ENCODE peak calls at places on chromosomes 5 and 9, in eight cellular contexts. D, M, J, W, H, K, S and R are unnamed samples.
A peak's percentile ranks its signal among the peaks of the same experiment; 100 is the strongest.

GRCh38 chr5:127968998-127969397 is 114.6 kb upstream of the SLC12A2 start:
- DNase-seq in D (no peak), M (no peak), J (no peak), W (no peak), H (no peak), K (no peak), S (no peak), R (no peak)

GRCh38 chr9:107176701-107177100 is 106.4 kb upstream of the RAD23B start:
- DNase-seq in D (peak; percentile 20), M (no peak), J (peak; percentile 28), W (no peak), H (no peak), K (no peak), S (no peak), R (no peak)

GRCh38 chr9:36725777-36726356 is 153.2 kb downstream of the MELK start:
- DNase-seq in D (no peak), M (no peak), J (no peak), W (no peak), H (no peak), K (no peak), S (no peak), R (no peak)

GRCh38 chr5:60223342-60223741 is 329.8 kb upstream of the PDE4D start:
- DNase-seq in D (no peak), M (no peak), J (no peak), W (peak; percentile 34), H (no peak), K (no peak), S (no peak), R (peak; percentile 85)

GRCh38 chr5:160342413-160342941 is 27.9 kb downstream of the C1QTNF2 start:
- DNase-seq in D (no peak), M (no peak), J (peak; percentile 61), W (no peak), H (no peak), K (no peak), S (no peak), R (peak; percentile 75)

GRCh38 chr5:20353481-20353880 is 365.5 kb upstream of the CDH18 start:
- DNase-seq in D (no peak), M (no peak), J (no peak), W (peak; percentile 19), H (no peak), K (no peak), S (no peak), R (peak; percentile 13)

GRCh38 chr5:171882118-171882517 is 96.5 kb downstream of the SMIM23 start:
- DNase-seq in D (no peak), M (no peak), J (no peak), W (no peak), H (no peak), K (no peak), S (no peak), R (no peak)

GRCh38 chr5:102713278-102713677 is 41.8 kb upstream of the PAM start:
- DNase-seq in D (no peak), M (no peak), J (no peak), W (no peak), H (no peak), K (no peak), S (no peak), R (no peak)

GRCh38 chr9:108015690-108016089 is 526.1 kb upstream of the KLF4 start:
- DNase-seq in D (no peak), M (no peak), J (no peak), W (no peak), H (no peak), K (no peak), S (no peak), R (no peak)

GRCh38 chr9:93303806-93304573 is 120.1 kb downstream of the WNK2 start:
- DNase-seq in D (peak; percentile 10), M (no peak), J (no peak), W (no peak), H (peak; percentile 33), K (peak; percentile 19), S (no peak), R (no peak)

GRCh38 chr9:15873573-15874177 is 320.8 kb downstream of the CCDC171 start:
- DNase-seq in D (no peak), M (peak; percentile 49), J (peak; percentile 74), W (peak; percentile 16), H (no peak), K (no peak), S (peak; percentile 11), R (peak; percentile 50)

GRCh38 chr9:15160673-15161072 is 146.3 kb downstream of the TTC39B start:
- DNase-seq in D (no peak), M (no peak), J (peak; percentile 89), W (no peak), H (no peak), K (no peak), S (no peak), R (no peak)

GRCh38 chr9:135487281-135488012 is 7.9 kb downstream of the PPP1R26 start:
- DNase-seq in D (no peak), M (no peak), J (no peak), W (no peak), H (no peak), K (no peak), S (no peak), R (no peak)
- H3K36me3 ChIP-seq in D (no peaks in the 10 kb centered on the region), M (no peaks in the 10 kb centered on the region), J (peaks cover 36% of the 10 kb centered on the region), W (no peaks in the 10 kb centered on the region), H (peaks cover 42% of the 10 kb centered on the region), K (peaks cover 47% of the 10 kb centered on the region), S (no peaks in the 10 kb centered on the region), R (peaks cover 5% of the 10 kb centered on the region)

GRCh38 chr5:54702470-54702869 is 184.9 kb downstream of the SNX18 start:
- DNase-seq in D (no peak), M (no peak), J (peak; percentile 9), W (no peak), H (no peak), K (no peak), S (no peak), R (peak; percentile 21)
- H3K4me3 ChIP-seq in D (no peak overlapping the region), M (no peak overlapping the region), J (peak overlapping the region; percentile 27), W (no peak overlapping the region), H (peak overlapping the region; percentile 20), K (no peak overlapping the region), S (no peak overlapping the region), R (no peak overlapping the region)

DNA sequence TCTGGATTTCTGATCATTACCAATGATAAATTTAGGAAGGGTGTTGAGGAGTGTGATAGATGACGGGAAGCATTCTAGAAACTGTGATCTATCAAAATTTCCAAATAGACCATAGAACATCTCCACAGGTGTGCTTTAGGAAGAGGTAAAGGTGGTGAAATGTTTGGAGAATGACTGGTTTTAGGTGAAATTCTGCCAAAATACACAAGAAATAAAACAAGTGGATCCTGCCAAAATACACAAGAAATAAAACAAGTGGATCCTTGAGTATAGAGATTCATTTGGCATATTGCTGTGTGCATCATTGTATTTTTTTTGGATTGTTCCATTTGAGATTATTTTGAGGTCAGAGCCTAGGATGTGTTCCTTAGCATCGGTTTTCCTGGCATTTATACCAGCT is 88.3 kb upstream of the CTNND2 start:
- DNase-seq in D (no peak), M (no peak), J (no peak), W (no peak), H (no peak), K (no peak), S (no peak), R (no peak)
- H3K36me3 ChIP-seq in D (no peaks in the 10 kb centered on the region), M (no peaks in the 10 kb centered on the region), J (no peaks in the 10 kb centered on the region), W (no peaks in the 10 kb centered on the region), H (no peaks in the 10 kb centered on the region), K (no peaks in the 10 kb centered on the region), S (no peaks in the 10 kb centered on the region), R (no peaks in the 10 kb centered on the region)

GRCh38 chr9:4970970-4971641 is 14.0 kb upstream of the JAK2 start:
- DNase-seq in D (no peak), M (peak; percentile 37), J (no peak), W (no peak), H (no peak), K (no peak), S (no peak), R (no peak)

GRCh38 chr9:4964540-4964939 is 20.5 kb upstream of the JAK2 start:
- DNase-seq in D (no peak), M (no peak), J (no peak), W (no peak), H (no peak), K (no peak), S (no peak), R (no peak)

GRCh38 chr9:4965174-4965821 is 19.8 kb upstream of the JAK2 start:
- DNase-seq in D (no peak), M (no peak), J (no peak), W (no peak), H (no peak), K (no peak), S (no peak), R (no peak)

GRCh38 chr9:4969130-4969529 is 15.9 kb upstream of the JAK2 start:
- DNase-seq in D (no peak), M (no peak), J (no peak), W (no peak), H (no peak), K (no peak), S (no peak), R (no peak)

DNA sequence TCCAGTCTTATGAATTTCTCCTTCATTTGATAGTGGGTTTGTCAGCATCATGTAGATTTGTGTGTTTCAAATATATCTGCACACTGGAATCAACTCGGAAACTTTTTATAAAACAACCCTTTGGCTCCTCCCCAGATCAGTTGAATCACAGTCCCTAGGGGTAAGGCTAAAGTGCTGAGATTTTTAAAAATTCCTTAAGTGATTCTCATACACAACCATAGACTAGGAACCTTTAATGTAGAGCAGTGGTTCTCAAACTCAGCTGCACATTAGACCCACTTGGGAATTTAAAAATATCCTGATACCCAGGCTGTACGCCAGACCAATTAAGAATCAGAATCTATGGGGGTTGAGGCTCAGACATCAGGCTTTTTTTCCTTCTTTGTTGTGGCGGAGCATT is 17.6 kb upstream of the JAK2 start:
- DNase-seq in D (no peak), M (no peak), J (no peak), W (no peak), H (no peak), K (no peak), S (no peak), R (no peak)
- H3K4me3 ChIP-seq in D (no peak overlapping the region), M (no peak overlapping the region), J (no peak overlapping the region), W (no peak overlapping the region), H (no peak overlapping the region), K (no peak overlapping the region), S (no peak overlapping the region), R (no peak overlapping the region)

DNA sequence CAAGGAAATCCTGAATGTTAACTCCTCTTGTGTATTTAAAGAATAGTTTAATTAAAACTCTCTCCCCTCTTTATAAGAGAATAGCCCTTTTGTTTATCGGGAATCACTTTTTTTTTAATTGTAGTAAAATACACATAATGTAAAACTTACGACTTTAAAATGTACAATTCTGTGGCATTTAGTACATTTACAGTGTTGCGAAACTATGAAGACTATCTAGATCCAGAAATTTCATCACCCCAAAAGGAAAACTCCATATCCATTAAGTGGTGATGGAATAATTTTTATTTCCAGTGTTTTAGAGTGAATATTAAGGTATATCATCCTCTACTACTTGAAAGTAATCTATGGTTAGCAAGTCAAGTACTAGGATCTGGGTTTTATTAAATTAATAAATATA is 36.8 kb downstream of the KDM3B start:
- DNase-seq in D (no peak), M (no peak), J (no peak), W (no peak), H (no peak), K (no peak), S (no peak), R (no peak)
- H3K36me3 ChIP-seq in D (no peaks in the 10 kb centered on the region), M (peaks cover 67% of the 10 kb centered on the region), J (peaks cover 41% of the 10 kb centered on the region), W (peaks cover 4% of the 10 kb centered on the region), H (peaks cover 59% of the 10 kb centered on the region), K (peaks cover 95% of the 10 kb centered on the region), S (peaks cover 3% of the 10 kb centered on the region), R (peaks cover 21% of the 10 kb centered on the region)